ENCODE peak calls at places on chromosomes 11 and 22, in six cellular contexts. A, X, O, U, V and M are unnamed samples. For H3K36me3, the result is how much of the 10 kb centered on the place peaks cover.

GRCh38 chr11:93821617-93822016 is 28.8 kb downstream of the VSTM5 start:
- DNase-seq in V (no peak), O (no peak), U (no peak), A (no peak), X (no peak), M (no peak)

GRCh38 chr22:29306830-29307657 is 594 bp downstream of the GAS2L1 start:
- DNase-seq in X (peak), O (peak), U (no peak), V (peak), A (peak), M (peak)

GRCh38 chr11:120013325-120014250 is 124.3 kb downstream of the TRIM29 start:
- DNase-seq in X (no peak), U (no peak), V (peak), O (peak), A (peak), M (peak)

GRCh38 chr11:74487875-74488274 is 5.6 kb downstream of the LIPT2 start:
- DNase-seq in V (no peak), X (no peak), A (no peak), U (no peak), O (no peak), M (peak)

GRCh38 chr11:118913411-118914125 is 12.2 kb downstream of the BCL9L start:
- DNase-seq in U (no peak), A (no peak), V (no peak), O (no peak), X (peak), M (no peak)

GRCh38 chr22:47452184-47452583 is 689.7 kb downstream of the TBC1D22A start:
- DNase-seq in U (no peak), X (no peak), O (no peak), V (no peak), A (no peak), M (no peak)

GRCh38 chr11:75233688-75234295 is 6.8 kb upstream of the TPBGL start:
- DNase-seq in X (no peak), U (no peak), O (no peak), V (peak), A (no peak), M (no peak)

GRCh38 chr11:117562111-117562510 is 234.5 kb downstream of the CEP164 start:
- DNase-seq in O (no peak), U (no peak), V (no peak), X (no peak), A (no peak), M (no peak)

GRCh38 chr11:100849914-100850235 is 162.8 kb downstream of the ARHGAP42 start:
- DNase-seq in A (no peak), O (no peak), V (no peak), X (no peak), U (no peak), M (no peak)
- H3K4me3 ChIP-seq in A (no peak), O (no peak), V (no peak), X (no peak), U (no peak), M (no peak)

GRCh38 chr22:32788884-32789624 is 12.5 kb upstream of the TIMP3 start:
- DNase-seq in V (no peak), O (no peak), A (no peak), X (no peak), U (no peak), M (peak)
- H3K27ac ChIP-seq in V (peak), O (no peak), A (peak), X (peak), U (peak), M (peak)

GRCh38 chr11:63761870-63762661 is 6.5 kb downstream of the ZFTA start:
- DNase-seq in V (peak), O (peak), X (peak), A (peak), U (no peak), M (no peak)

GRCh38 chr11:63764201-63764711 is 4.3 kb downstream of the ZFTA start:
- DNase-seq in X (peak), V (no peak), O (no peak), A (peak), U (no peak), M (peak)

GRCh38 chr11:63764712-63765631 is 3.6 kb downstream of the ZFTA start:
- DNase-seq in X (peak), V (peak), A (peak), U (no peak), O (peak), M (peak)

GRCh38 chr11:63762662-63763505 is 5.7 kb downstream of the ZFTA start:
- DNase-seq in X (peak), O (peak), V (peak), U (no peak), A (peak), M (peak)

DNA sequence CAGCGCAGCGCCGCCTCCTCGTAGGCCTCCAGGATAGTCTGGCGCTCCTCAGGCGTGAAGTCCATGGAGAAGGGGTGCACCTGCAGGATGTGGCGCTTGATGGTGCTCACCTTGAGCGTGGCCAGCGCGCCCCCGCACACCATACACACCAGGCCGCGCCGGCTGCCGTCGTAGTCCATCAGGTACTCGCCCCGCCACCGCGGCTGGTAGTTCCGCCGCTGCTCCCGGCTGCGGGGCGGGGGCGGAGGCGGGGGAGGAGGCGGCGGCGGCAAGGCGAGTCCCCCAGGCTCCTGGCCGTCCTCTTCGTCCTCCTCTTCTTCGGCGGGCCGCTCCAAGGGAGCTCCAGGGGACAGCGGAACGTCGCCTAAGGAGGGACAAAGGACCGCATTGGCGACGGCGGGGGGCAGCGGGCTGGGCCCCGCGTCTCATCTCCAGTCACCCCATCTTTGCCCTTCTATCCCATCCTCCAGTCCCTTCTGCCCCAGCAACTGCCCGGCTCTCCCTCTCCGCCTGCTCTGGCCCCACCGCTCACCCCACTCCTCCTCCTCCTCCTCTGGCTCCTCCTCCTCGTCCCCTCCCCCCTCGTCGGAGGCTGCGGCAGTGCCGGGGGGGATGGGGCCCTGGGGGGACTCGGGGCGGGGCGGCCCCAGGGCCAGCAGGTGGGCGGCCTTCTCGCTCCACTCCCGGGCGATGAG is 4.9 kb downstream of the ZFTA start:
- DNase-seq in A (peak), U (no peak), V (peak), O (peak), X (peak), M (peak)
- H3K36me3 ChIP-seq in A (under half), U (under half), V (under half), O (under half), X (under half), M (under half)

DNA sequence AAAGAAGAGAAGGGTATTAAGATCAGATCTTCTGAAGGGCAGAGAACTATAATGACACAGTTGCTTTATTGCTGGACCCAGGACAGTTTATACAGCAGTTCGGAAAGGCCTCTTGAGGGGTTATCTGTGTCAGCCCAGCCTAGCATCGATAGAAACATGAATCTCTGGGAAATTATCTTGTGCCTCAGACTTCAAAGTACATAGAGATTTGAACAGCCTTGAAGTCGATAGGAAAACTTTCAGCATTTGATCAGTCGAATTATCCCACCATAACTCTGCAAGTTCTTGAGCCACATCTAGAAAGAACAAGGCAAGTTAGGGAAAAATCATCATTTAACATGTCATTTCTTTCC is 2.5 kb upstream of the LMO2 start:
- DNase-seq in O (no peak), V (no peak), A (no peak), X (no peak), U (no peak), M (no peak)
- H3K4me3 ChIP-seq in O (no peak), V (no peak), A (no peak), X (no peak), U (no peak), M (no peak)

GRCh38 chr11:71325418-71326327 is 73.3 kb upstream of the SHANK2 start:
- DNase-seq in A (no peak), V (no peak), U (no peak), X (peak), O (no peak), M (no peak)
- H3K27ac ChIP-seq in A (no peak), V (no peak), U (no peak), X (no peak), O (no peak), M (no peak)

GRCh38 chr11:18495703-18496102 is 31.0 kb downstream of the TSG101 start:
- DNase-seq in X (no peak), U (no peak), V (no peak), A (no peak), O (no peak), M (no peak)

GRCh38 chr11:18492888-18493287 is 33.9 kb downstream of the TSG101 start:
- DNase-seq in O (no peak), X (no peak), V (peak), U (no peak), A (no peak), M (no peak)

GRCh38 chr11:18491924-18492323 is 34.8 kb downstream of the TSG101 start:
- DNase-seq in A (no peak), V (no peak), U (no peak), O (no peak), X (no peak), M (no peak)

GRCh38 chr11:18495268-18495667 is 31.5 kb downstream of the TSG101 start:
- DNase-seq in O (no peak), V (no peak), X (no peak), A (no peak), U (no peak), M (no peak)

DNA sequence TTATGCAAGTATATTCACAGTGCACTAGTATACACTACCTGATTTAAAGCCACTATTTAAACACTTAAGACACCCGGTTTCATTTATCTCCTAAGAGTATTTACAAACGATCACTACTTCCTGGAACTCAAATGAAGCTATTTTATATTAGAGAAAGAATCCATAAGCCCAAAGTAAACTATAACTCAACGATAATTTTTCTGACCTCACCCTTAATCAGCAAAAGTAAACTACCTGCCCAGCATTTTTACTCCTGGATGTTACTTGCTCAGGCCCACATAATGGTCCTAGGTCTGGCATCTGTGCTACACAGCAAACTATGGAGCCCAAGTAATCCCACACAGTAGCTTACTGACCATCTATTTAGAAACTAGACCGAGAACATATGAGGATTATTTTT is 33.4 kb downstream of the TSG101 start:
- DNase-seq in V (no peak), O (no peak), U (no peak), A (no peak), X (no peak), M (no peak)
- H3K36me3 ChIP-seq in V (under half), O (half or more), U (under half), A (under half), X (under half), M (under half)

DNA sequence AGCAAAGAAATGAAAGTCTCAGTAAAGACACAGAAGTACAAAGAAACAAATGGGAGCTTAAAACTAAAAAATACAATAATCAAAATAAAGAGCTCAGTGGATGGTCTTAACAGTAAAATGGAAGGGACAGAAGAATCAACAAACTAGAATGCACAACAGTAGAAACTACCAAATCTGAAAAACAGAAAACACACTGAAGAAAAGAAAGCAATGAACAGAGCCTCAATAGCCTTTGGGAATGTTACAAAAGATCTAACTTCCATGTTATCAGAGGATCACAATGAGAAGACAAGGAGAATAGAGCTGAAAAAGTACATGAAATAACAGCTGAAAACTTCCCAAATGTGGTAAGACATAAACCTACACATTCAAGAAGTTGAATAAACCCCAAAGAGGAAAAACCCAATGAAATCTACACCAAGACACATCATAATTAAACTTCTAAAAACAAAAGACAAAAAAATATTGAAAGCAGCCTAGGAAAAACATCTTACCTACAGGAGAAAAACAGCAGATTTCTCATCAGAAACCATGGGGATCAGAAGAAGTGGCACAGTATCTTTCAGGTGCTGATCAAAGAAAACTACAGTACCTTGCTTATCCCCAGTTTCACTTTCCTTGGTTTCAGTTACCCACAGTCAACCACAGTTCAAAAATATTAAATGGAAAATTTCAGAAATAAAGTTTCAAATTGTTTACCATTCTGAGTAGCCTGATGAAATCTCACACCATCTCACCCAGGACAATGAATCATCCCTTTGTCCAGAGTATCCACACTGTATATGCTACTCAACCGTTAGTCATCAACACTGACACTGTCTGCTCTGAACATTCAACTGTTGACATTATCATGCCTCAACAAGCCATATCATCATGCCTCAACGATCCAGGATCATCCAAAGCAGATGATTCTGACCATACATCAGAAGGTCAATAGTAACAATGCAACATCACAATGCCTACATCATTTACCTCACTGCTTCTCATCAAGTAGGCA is 22.2 kb downstream of the RRAS2 start:
- DNase-seq in U (no peak), A (no peak), V (no peak), O (no peak), X (no peak), M (no peak)
- H3K4me3 ChIP-seq in U (no peak), A (no peak), V (no peak), O (no peak), X (no peak), M (no peak)

GRCh38 chr22:37486224-37486845 is at the start of gene MFNG:
- DNase-seq in U (no peak), O (peak), X (peak), A (peak), V (peak), M (peak)

GRCh38 chr22:37485714-37486223 is 415 bp downstream of the MFNG start:
- DNase-seq in A (no peak), U (no peak), V (no peak), O (no peak), X (no peak), M (no peak)

GRCh38 chr22:37488337-37489135 is 2.4 kb upstream of the MFNG start:
- DNase-seq in X (no peak), A (no peak), U (no peak), V (peak), O (no peak), M (no peak)

GRCh38 chr22:37487129-37487528 is 945 bp upstream of the MFNG start:
- DNase-seq in A (no peak), V (no peak), U (no peak), X (no peak), O (no peak), M (no peak)

DNA sequence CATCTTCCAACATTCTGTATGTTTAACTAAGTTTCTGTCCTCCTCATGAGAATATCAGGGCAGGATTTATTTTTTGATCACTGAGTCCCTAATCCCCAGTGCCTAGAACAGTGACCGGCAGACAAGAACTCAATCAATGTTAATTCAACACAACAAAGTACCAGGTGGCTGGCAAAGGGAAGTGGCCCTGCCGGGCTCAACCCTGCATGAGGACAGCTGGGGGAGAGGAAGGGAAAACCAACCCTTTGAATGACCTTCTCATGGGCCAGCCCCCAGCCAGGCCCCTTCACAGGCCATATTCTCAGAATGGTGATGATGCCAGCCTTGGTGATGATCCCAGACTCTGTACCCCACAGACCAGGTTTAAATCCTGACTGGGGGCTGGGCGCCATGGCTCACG is 1.4 kb upstream of the MFNG start:
- DNase-seq in U (no peak), O (no peak), X (no peak), A (no peak), V (no peak), M (no peak)
- H3K27ac ChIP-seq in U (no peak), O (no peak), X (no peak), A (no peak), V (no peak), M (no peak)